ENCODE peak calls at places on chromosomes 2 and 18, in seven cellular contexts. D is AG04450, P is choroid plexus epithelial cell, I is coronary artery, O is mammary epithelial cell, Z is A549, X is GM20000. B is an unnamed sample.

GRCh38 chr2:124822516-124822915 is 797.4 kb downstream of the CNTNAP5 start:
- DNase-seq in D (no peak), P (no peak), I (no peak), O (no peak), Z (no peak), X (no peak), B (no peak)

GRCh38 chr2:239155806-239156480 is 244.9 kb downstream of the HDAC4 start:
- DNase-seq in D (no peak), P (no peak), I (peak; percentile 46), O (no peak), Z (no peak), X (no peak), B (no peak)

GRCh38 chr2:81545626-81546025 is 1241.1 kb upstream of the LRRTM1 start:
- DNase-seq in D (no peak), P (no peak), I (no peak), O (no peak), Z (no peak), X (no peak), B (no peak)

GRCh38 chr18:34592961-34593382 is 117.1 kb upstream of the DTNA start:
- DNase-seq in D (peak; percentile 16), P (peak; percentile 84), I (peak; percentile 85), O (peak; percentile 76), Z (no peak), X (no peak), B (no peak)

GRCh38 chr18:41618135-41618534 is 336.9 kb upstream of the PIK3C3 start:
- DNase-seq in D (no peak), P (no peak), I (no peak), O (no peak), Z (no peak), X (no peak), B (no peak)

GRCh38 chr18:62982600-62983251 is 267.4 kb downstream of the PHLPP1 start:
- DNase-seq in D (peak; percentile 11), P (peak; percentile 79), I (no peak), O (peak; percentile 28), Z (peak; percentile 44), X (peak; percentile 83), B (peak; percentile 69)

GRCh38 chr18:12460874-12461273 is 53.1 kb downstream of the PRELID3A start:
- DNase-seq in D (no peak), P (peak; percentile 78), I (no peak), O (no peak), Z (no peak), X (no peak), B (no peak)

GRCh38 chr2:205763708-205764501 is 81.6 kb downstream of the NRP2 start:
- DNase-seq in D (peak; percentile 46), P (peak; percentile 83), I (peak; percentile 85), O (no peak), Z (peak; percentile 67), X (peak; percentile 27), B (peak; percentile 37)

GRCh38 chr2:74223941-74224770 is 25.7 kb downstream of the MTHFD2 start:
- DNase-seq in D (no peak), P (no peak), I (no peak), O (no peak), Z (no peak), X (no peak), B (no peak)

GRCh38 chr18:67788784-67789545 is 272.4 kb upstream of the DSEL start:
- DNase-seq in D (no peak), P (no peak), I (no peak), O (no peak), Z (no peak), X (no peak), B (no peak)

GRCh38 chr2:222320441-222321395 is 21.9 kb upstream of the PAX3 start:
- DNase-seq in D (no peak), P (peak; percentile 6), I (no peak), O (no peak), Z (no peak), X (peak; percentile 3), B (no peak)

GRCh38 chr2:217223222-217223930 is 363.5 kb upstream of the TNP1 start:
- DNase-seq in D (peak; percentile 90), P (peak; percentile 95), I (no peak), O (peak; percentile 85), Z (peak; percentile 52), X (peak; percentile 73), B (peak; percentile 81)

GRCh38 chr18:2932247-2933181 is 80.4 kb downstream of the LPIN2 start:
- DNase-seq in D (peak; percentile 21), P (peak; percentile 83), I (no peak), O (peak; percentile 29), Z (peak; percentile 50), X (peak; percentile 67), B (peak; percentile 56)

GRCh38 chr18:23662309-23663263 is at the start of gene ANKRD29:
- DNase-seq in D (no peak), P (no peak), I (no peak), O (peak; percentile 21), Z (peak; percentile 36), X (peak; percentile 66), B (peak; percentile 61)

GRCh38 chr18:3454365-3455089 is 4.6 kb downstream of the TGIF1 start:
- DNase-seq in D (no peak), P (peak; percentile 82), I (no peak), O (peak; percentile 46), Z (peak; percentile 80), X (peak; percentile 39), B (peak; percentile 39)

GRCh38 chr2:74708883-74709282 is 54.8 kb downstream of the SEMA4F start:
- DNase-seq in D (peak; percentile 38), P (peak; percentile 46), I (no peak), O (peak; percentile 80), Z (no peak), X (no peak), B (no peak)

GRCh38 chr2:108403494-108403893 is 25.7 kb downstream of the SULT1C4 start:
- DNase-seq in D (peak; percentile 18), P (peak; percentile 87), I (no peak), O (no peak), Z (peak; percentile 48), X (no peak), B (no peak)

DNA sequence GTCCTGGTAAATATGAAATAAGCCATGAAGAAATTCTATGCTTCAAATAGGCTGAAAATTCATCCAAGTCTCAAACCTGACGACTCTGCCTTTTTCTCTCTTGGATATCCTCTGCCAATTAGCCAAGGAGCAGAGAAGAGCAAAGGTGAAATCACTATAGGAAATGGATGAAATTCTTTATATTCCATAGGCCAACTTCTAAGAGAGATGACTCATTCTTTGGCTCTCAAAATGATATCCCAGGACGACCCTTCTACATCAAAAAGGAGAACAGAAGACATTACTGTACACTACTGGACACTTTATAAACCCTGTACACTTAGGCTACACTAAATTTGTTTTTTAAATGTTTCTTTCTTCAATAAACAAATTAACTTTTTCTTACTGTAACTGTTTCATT is 22.7 kb downstream of the PDE1A start:
- DNase-seq in D (no peak), P (peak; percentile 84), I (no peak), O (no peak), Z (peak; percentile 6), X (no peak), B (no peak)
- TF ChIP-seq CTCF in D (no peak), P (no peak), I (no peak), O (no peak), Z (no peak), X (no peak), B (no peak)

GRCh38 chr2:80531319-80531718 is 226.8 kb upstream of the LRRTM1 start:
- DNase-seq in D (no peak), P (no peak), I (no peak), O (no peak), Z (no peak), X (no peak), B (no peak)
- TF ChIP-seq CTCF in D (no peak), P (no peak), I (no peak), O (no peak), Z (no peak), X (no peak), B (no peak)

DNA sequence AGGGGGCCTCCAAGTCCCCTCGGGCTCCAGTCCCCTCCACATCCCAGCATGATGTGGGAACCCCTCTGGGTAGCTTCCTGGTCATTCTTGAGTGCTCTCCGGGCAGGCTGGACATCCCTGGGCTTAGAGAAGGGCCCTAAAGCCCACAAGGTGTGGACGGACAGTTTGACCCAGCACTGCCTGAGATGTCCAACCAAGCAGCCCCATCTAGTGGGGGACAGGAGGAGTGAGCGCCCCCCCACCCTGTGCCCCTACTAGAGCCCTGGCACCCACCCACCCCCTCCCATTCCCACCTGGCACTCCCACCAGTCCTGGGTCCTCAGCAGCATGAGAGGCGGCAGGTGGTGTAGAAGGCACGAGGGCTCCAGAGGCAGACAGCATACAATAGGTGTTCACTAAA is 45.9 kb downstream of the CYP27C1 start:
- DNase-seq in D (no peak), P (peak; percentile 74), I (peak; percentile 57), O (no peak), Z (peak; percentile 55), X (peak; percentile 38), B (peak; percentile 22)
- TF ChIP-seq CTCF in D (peak; percentile 48), P (peak; percentile 72), I (no peak), O (no peak), Z (peak; percentile 44), X (peak; percentile 15), B (peak; percentile 32)

GRCh38 chr2:176121377-176122111 is 975 bp upstream of the HOXD9 start:
- DNase-seq in D (no peak), P (no peak), I (no peak), O (no peak), Z (no peak), X (no peak), B (no peak)

GRCh38 chr2:176123847-176124273 is 1.3 kb downstream of the HOXD9 start:
- DNase-seq in D (no peak), P (no peak), I (no peak), O (no peak), Z (no peak), X (no peak), B (no peak)

GRCh38 chr2:176123483-176123843 is 944 bp downstream of the HOXD9 start:
- DNase-seq in D (no peak), P (no peak), I (no peak), O (no peak), Z (no peak), X (no peak), B (no peak)

GRCh38 chr2:176122266-176122632 is 270 bp upstream of the HOXD9 start:
- DNase-seq in D (no peak), P (no peak), I (no peak), O (no peak), Z (no peak), X (no peak), B (no peak)

DNA sequence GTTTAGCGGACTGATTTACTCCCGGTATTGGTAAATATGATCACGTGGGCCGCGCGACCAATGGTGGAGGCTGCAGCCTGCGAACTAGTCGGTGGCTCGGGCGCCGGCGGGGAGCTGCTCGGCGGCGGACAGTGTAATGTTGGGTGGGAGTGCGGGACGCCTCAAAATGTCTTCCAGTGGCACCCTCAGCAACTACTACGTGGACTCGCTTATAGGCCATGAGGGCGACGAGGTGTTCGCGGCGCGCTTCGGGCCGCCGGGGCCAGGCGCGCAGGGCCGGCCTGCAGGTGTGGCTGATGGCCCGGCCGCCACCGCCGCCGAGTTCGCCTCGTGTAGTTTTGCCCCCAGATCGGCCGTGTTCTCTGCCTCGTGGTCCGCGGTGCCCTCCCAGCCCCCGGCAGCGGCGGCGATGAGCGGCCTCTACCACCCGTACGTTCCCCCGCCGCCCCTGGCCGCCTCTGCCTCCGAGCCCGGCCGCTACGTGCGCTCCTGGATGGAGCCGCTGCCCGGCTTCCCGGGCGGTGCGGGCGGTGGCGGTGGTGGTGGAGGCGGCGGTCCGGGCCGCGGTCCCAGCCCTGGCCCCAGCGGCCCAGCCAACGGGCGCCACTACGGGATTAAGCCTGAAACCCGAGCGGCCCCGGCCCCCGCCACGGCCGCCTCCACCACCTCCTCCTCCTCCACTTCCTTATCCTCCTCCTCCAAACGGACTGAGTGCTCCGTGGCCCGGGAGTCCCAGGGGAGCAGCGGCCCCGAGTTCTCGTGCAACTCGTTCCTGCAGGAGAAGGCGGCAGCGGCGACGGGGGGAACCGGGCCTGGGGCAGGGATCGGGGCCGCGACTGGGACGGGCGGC is at the start of gene HOXD9:
- DNase-seq in D (no peak), P (no peak), I (no peak), O (no peak), Z (no peak), X (no peak), B (peak; percentile 58)
- TF ChIP-seq CTCF in D (no peak), P (no peak), I (no peak), O (no peak), Z (no peak), X (no peak), B (no peak)

B was measured in activated CD8-positive, alpha-beta T cell treated with anti-CD3 and anti-CD28 coated beads for 36 hours.